ENCODE peak calls at places on chromosomes 6 and 20, in four cellular contexts. E, W, S and K are unnamed samples.

GRCh38 chr6:121093928-121094327 is 240.4 kb downstream of the TBC1D32 start:
- DNase-seq in E (no peak), W (no peak), S (peak; percentile 76), K (no peak)

GRCh38 chr6:150144294-150144868 is 1.5 kb downstream of the PPP1R14C start:
- DNase-seq in E (peak; percentile 50), W (no peak), S (no peak), K (no peak)

GRCh38 chr6:75633045-75633444 is 31.4 kb downstream of the SENP6 start:
- DNase-seq in E (no peak), W (no peak), S (no peak), K (no peak)

GRCh38 chr6:145031001-145031400 is 704.3 kb downstream of the EPM2A start:
- DNase-seq in E (no peak), W (no peak), S (no peak), K (no peak)

GRCh38 chr6:109672204-109672603 is 18.8 kb downstream of the AK9 start:
- DNase-seq in E (no peak), W (no peak), S (peak; percentile 57), K (no peak)

GRCh38 chr6:7725412-7725811 is 487 bp upstream of the BMP6 start:
- DNase-seq in E (no peak), W (no peak), S (no peak), K (no peak)

GRCh38 chr6:31586596-31586995 is 519 bp downstream of the LST1 start:
- DNase-seq in E (no peak), W (peak; percentile 91), S (no peak), K (no peak)

GRCh38 chr20:51767018-51767866 is 948 bp downstream of the ATP9A start:
- DNase-seq in E (peak; percentile 80), W (peak; percentile 92), S (no peak), K (peak; percentile 59)

GRCh38 chr6:69861986-69862385 is 4.4 kb upstream of the COL19A1 start:
- DNase-seq in E (peak; percentile 81), W (no peak), S (no peak), K (no peak)

GRCh38 chr6:50899306-50899840 is 80.7 kb downstream of the TFAP2B start:
- DNase-seq in E (peak; percentile 1), W (no peak), S (peak; percentile 7), K (no peak)

GRCh38 chr6:82022614-82023102 is 224.9 kb downstream of the IBTK start:
- DNase-seq in E (peak; percentile 94), W (no peak), S (peak; percentile 84), K (no peak)

GRCh38 chr6:98824163-98824906 is 10.0 kb upstream of the POU3F2 start:
- DNase-seq in E (no peak), W (peak; percentile 75), S (no peak), K (no peak)

GRCh38 chr6:47403801-47404200 is 73.8 kb upstream of the CD2AP start:
- DNase-seq in E (peak; percentile 45), W (no peak), S (no peak), K (no peak)

GRCh38 chr6:127515234-127515793 is 3.8 kb downstream of the MTCL3 start:
- DNase-seq in E (peak; percentile 2), W (no peak), S (no peak), K (no peak)

GRCh38 chr20:33490934-33491656 is 1.2 kb downstream of the CBFA2T2 start:
- DNase-seq in E (no peak), W (no peak), S (no peak), K (no peak)

GRCh38 chr6:79468116-79468515 is 69.1 kb downstream of the LCA5 start:
- DNase-seq in E (no peak), W (no peak), S (peak; percentile 34), K (no peak)

GRCh38 chr6:106974999-106975698 is 620 bp upstream of the CD24 start:
- DNase-seq in E (peak; percentile 75), W (peak; percentile 92), S (no peak), K (no peak)

GRCh38 chr20:25865715-25866656 is 169.3 kb upstream of the ZNF337 start:
- DNase-seq in E (peak; percentile 65), W (peak; percentile 87), S (peak; percentile 41), K (peak; percentile 88)

GRCh38 chr6:11810039-11810541 is 31.5 kb upstream of the ADTRP start:
- DNase-seq in E (peak; percentile 90), W (no peak), S (peak; percentile 79), K (no peak)

GRCh38 chr6:165118736-165119135 is 190.7 kb downstream of the C6orf118 start:
- DNase-seq in E (no peak), W (no peak), S (no peak), K (no peak)

GRCh38 chr6:130520235-130520634 is 154.4 kb downstream of the TMEM200A start:
- DNase-seq in E (peak; percentile 59), W (no peak), S (peak; percentile 38), K (no peak)

GRCh38 chr6:110897433-110897832 is 22.8 kb downstream of the AMD1 start:
- DNase-seq in E (no peak), W (no peak), S (peak; percentile 47), K (no peak)

GRCh38 chr6:5994234-5994998 is 12.3 kb downstream of the NRN1 start:
- DNase-seq in E (no peak), W (no peak), S (no peak), K (no peak)

GRCh38 chr6:5994999-5995698 is 11.6 kb downstream of the NRN1 start:
- DNase-seq in E (no peak), W (no peak), S (no peak), K (no peak)

GRCh38 chr6:5996701-5997419 is 9.9 kb downstream of the NRN1 start:
- DNase-seq in E (peak; percentile 23), W (no peak), S (peak; percentile 9), K (no peak)

GRCh38 chr6:5997420-5998093 is 9.2 kb downstream of the NRN1 start:
- DNase-seq in E (peak; percentile 41), W (peak; percentile 90), S (no peak), K (no peak)

DNA sequence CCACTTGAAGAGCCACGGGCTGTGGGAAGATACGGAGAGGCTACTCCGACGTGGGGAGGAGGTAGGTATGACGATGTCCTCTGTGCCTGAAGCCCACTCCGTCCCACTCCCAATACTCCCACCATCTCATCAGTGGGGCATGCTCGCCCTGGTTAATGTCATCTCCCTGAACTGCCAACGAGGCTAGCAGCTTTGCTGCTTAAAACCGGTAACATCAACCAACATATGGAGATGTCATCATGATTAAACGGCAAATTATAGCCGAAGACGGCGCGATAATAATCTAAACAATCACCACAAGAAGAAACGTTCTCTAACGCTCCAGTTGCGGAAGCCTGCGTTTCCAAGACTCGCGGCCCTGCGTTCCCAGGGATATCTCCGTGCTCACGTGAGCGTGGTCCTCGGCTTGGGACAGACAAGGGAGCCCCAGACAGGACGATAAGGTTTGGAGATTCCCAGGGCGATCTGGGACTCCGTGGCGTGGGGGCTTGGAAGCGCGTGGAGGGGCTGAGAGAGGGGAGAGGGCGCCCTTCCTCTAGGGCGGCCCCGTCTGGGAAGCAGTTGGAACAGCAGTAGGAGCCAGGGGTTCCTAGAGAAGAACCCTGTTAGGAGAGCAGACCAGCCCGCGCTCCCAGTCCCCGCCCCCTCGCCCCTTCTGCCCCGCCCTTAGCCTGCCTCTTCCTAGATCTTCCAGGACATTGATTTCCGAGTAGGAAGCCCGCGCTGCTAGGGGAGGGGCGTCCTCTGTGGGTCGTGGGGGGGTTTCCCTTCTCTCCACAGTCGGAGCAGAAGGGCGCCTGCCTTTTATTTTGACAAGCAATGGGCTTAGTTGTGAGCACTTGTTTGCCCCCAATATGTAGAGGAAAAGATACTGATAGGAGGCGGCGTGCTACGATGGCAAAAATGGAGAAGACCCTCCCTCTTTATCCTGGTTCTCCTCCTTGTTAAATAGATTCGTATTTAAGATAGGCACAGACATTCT is 10.7 kb downstream of the NRN1 start:
- DNase-seq in E (peak; percentile 58), W (peak; percentile 87), S (peak; percentile 19), K (no peak)
- TF ChIP-seq CTCF in E (no peak), W (no peak), S (peak; percentile 24), K (peak; percentile 74)

GRCh38 chr6:137133136-137133535 is 40.3 kb downstream of the IL22RA2 start:
- DNase-seq in E (no peak), W (no peak), S (no peak), K (no peak)
- TF ChIP-seq CTCF in E (peak; percentile 18), W (no peak), S (no peak), K (no peak)

GRCh38 chr20:3797226-3797545 is 1.1 kb downstream of the CDC25B start:
- DNase-seq in E (no peak), W (no peak), S (no peak), K (no peak)

GRCh38 chr20:3794701-3795420 is 1.2 kb upstream of the CDC25B start:
- DNase-seq in E (no peak), W (peak; percentile 79), S (no peak), K (no peak)

GRCh38 chr20:3797592-3798404 is 1.7 kb downstream of the CDC25B start:
- DNase-seq in E (peak; percentile 56), W (peak; percentile 73), S (peak; percentile 67), K (peak; percentile 77)

GRCh38 chr20:3796477-3797225 is 541 bp downstream of the CDC25B start:
- DNase-seq in E (no peak), W (peak; percentile 85), S (no peak), K (no peak)

GRCh38 chr20:3795511-3796468 is at the start of gene CDC25B:
- DNase-seq in E (peak; percentile 89), W (peak; percentile 97), S (peak; percentile 83), K (peak; percentile 96)
- TF ChIP-seq CTCF in E (peak; percentile 32), W (peak; percentile 35), S (peak; percentile 22), K (peak; percentile 74)

GRCh38 chr6:13427838-13428527 is 59.4 kb downstream of the GFOD1 start:
- DNase-seq in E (no peak), W (peak; percentile 91), S (no peak), K (no peak)
- TF ChIP-seq CTCF in E (no peak), W (no peak), S (no peak), K (no peak)

DNA sequence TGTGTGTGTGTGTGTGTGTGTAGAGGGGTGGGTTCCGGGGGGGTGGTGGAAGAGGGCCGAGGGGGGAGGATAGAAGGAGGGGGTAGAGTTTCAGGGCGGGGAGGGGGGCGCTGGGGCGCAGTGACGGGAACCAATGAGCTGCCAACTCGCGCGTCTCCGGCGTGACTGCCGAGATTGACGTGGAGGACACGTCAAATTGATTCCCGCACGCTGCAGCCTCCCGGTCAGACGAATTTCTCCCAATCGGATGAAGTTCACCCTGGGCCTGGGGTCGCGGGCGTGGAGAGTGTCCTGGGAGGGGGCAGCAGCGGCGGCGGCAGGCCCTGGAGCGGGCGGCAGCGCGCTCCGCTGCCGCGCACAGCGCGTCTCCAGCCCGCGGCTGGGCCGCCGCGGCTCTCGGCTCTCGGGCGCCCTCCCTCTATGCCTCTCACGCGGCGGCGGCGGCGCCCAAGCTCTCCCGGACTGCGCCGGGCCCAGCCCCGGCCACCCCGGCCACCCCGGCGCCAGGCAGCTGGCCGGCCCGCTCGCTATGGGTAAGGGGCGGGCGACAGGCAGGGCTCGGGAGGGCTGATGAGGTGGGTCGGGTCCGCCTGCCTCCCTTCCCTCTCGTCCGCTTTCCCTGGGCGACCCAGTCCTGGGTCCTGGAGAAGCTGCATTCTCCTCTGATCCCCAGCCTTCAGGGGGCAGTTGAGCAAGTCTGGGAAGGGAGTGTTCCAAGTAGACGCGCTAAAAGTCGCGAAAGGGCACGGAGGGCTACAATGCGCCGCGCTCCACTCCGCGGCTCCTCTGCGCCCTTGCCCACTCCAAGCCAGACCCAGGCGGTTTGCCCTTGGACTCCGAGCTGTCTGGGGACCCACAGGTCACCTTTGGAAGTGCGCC is at the start of gene PAX1:
- DNase-seq in E (no peak), W (peak; percentile 59), S (no peak), K (no peak)
- TF ChIP-seq CTCF in E (no peak), W (no peak), S (no peak), K (no peak)